ENCODE peak calls at places on chromosomes 13 and 19, in six cellular contexts. R is neuronal stem cell, B is H1, O is H9, P is mesenchymal stem cell, J is mesendoderm. A is an unnamed sample.

GRCh38 chr19:18475004-18475453 is 37.1 kb upstream of the ISYNA1 start:
- DNase-seq in O (no peak), J (no peak), R (no peak), B (no peak), P (no peak), A (no peak)

GRCh38 chr13:30049692-30050091 is 199.3 kb upstream of the UBL3 start:
- DNase-seq in J (no peak), B (no peak), O (no peak), P (peak; percentile 22), R (no peak), A (no peak)

GRCh38 chr19:43725468-43725867 is 9.6 kb downstream of the IRGC start:
- DNase-seq in P (no peak), B (no peak), O (no peak), R (no peak), J (no peak), A (no peak)

GRCh38 chr13:31119966-31120733 is 41.6 kb downstream of the HSPH1 start:
- DNase-seq in P (peak; percentile 21), J (peak; percentile 22), B (no peak), R (no peak), O (no peak), A (peak; percentile 11)

GRCh38 chr19:14434543-14435319 is 1.6 kb downstream of the PKN1 start:
- DNase-seq in R (no peak), B (no peak), J (no peak), P (peak; percentile 87), O (no peak), A (peak; percentile 72)

GRCh38 chr13:24203726-24204295 is 43.3 kb downstream of the SPATA13 start:
- DNase-seq in O (no peak), P (peak; percentile 44), B (no peak), R (no peak), J (no peak), A (peak; percentile 50)

GRCh38 chr13:101331731-101332130 is 84.6 kb downstream of the NALCN start:
- DNase-seq in O (no peak), R (no peak), B (no peak), J (no peak), P (no peak), A (no peak)

GRCh38 chr13:23609414-23610186 is 39.4 kb downstream of the TNFRSF19 start:
- DNase-seq in J (no peak), P (peak; percentile 22), O (no peak), B (no peak), R (no peak), A (peak; percentile 77)

GRCh38 chr19:18194554-18195238 is 1.7 kb downstream of the MPV17L2 start:
- DNase-seq in O (peak; percentile 77), J (peak; percentile 61), P (peak; percentile 24), R (no peak), B (no peak), A (peak; percentile 34)

GRCh38 chr13:74555291-74556001 is 421.2 kb upstream of the KLF12 start:
- DNase-seq in P (no peak), B (no peak), R (no peak), O (no peak), J (no peak), A (no peak)

GRCh38 chr13:44273991-44274810 is 99.4 kb upstream of the SERP2 start:
- DNase-seq in J (no peak), B (no peak), P (peak; percentile 67), O (no peak), R (no peak), A (peak; percentile 77)

GRCh38 chr13:39415403-39415802 is 187.6 kb downstream of the LHFPL6 start:
- DNase-seq in O (peak; percentile 50), J (peak; percentile 57), P (peak; percentile 32), B (no peak), R (no peak), A (peak; percentile 43)

GRCh38 chr19:47587295-47587694 is 14.3 kb upstream of the ZNF541 start:
- DNase-seq in J (peak; percentile 60), O (no peak), P (no peak), B (no peak), R (no peak), A (peak; percentile 51)

GRCh38 chr13:109974354-109974753 is 188.0 kb upstream of the IRS2 start:
- DNase-seq in P (peak; percentile 13), O (no peak), B (no peak), R (no peak), J (no peak), A (peak; percentile 69)

GRCh38 chr13:91097269-91097668 is 250.2 kb upstream of the MIR17HG start:
- DNase-seq in R (no peak), B (no peak), P (no peak), J (no peak), O (no peak), A (no peak)

DNA sequence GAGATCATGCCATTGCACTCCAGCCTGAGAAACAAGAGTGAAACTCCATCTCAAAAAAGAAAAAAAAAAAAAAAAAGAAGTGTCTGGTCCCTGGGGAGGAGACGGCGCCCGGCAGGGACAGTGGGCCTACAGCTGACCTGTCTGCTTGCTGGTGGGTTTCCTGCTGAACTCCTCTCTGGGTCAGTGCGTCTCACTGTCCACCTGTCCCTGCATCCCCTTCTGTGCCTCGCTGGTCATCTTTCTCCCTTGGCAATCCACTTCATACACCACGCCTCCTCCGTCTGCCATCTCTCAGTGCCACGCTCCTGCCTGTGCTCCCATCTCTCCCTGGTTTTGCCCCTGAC is 63.4 kb downstream of the ACSBG2 start:
- DNase-seq in R (no peak), P (no peak), B (no peak), J (no peak), O (no peak), A (no peak)
- H2BK120ac ChIP-seq in R (peak overlapping the region; percentile 91), P (no peak overlapping the region), B (no peak overlapping the region), J (no peak overlapping the region), O (no peak overlapping the region), A (no peak overlapping the region)

DNA sequence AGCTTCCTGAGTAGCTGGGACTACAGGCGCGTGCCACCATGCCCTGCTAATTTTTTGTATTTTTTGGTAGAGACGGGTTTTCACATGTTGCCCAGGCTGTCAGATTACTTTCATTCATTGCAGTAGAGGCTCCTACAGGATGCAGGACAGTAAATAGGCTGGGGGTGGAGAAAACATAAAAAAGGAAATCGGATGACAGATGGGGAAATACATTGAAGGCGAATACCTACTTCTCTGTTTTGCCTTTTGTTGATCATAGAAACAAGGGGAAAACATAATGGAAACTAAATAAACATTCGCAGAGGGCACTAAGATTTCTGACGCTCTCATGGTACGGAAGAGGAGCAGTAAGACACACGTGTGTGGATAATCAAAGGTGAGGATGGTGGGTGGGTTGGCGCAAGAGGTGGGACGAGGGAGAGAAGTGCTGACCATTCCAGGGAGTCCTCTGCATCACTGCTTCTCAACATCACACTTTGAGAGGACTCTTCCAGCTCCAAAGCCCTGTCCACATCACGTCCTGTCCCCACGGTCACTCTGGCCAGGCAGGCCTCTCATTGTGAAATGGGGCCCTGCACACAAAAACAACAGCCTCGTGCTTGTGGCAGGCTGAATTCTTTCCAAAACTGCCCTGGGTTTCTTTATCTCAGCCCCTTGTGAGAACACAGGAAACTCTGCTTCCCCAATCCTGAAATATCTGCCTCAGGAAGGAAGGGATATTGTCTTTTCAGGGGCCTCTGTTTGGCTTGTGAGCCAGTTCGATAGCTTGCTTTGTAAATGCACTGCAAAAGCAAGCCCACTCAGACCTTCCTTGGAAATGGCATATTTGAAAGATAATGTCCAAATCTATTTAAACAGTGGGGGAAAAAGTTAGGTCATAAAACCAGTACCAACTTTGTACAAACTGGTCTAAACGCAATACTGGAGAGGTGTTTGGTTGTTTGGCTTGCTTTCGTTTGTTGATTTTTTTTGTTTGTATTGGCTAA is 188.5 kb downstream of the FOXO1 start:
- DNase-seq in J (peak; percentile 40), O (no peak), P (peak; percentile 1), R (no peak), B (no peak), A (no peak)
- H2BK120ac ChIP-seq in J (no peak overlapping the region), O (no peak overlapping the region), P (no peak overlapping the region), R (no peak overlapping the region), B (no peak overlapping the region), A (no peak overlapping the region)

GRCh38 chr13:64029343-64030093 is 2613.9 kb upstream of the PCDH20 start:
- DNase-seq in P (no peak), J (no peak), B (no peak), O (no peak), R (no peak), A (no peak)
- H2BK120ac ChIP-seq in P (no peak overlapping the region), J (no peak overlapping the region), B (no peak overlapping the region), O (no peak overlapping the region), R (no peak overlapping the region), A (no peak overlapping the region)

GRCh38 chr19:49664171-49665070 is 1.2 kb downstream of the IRF3 start:
- DNase-seq in P (peak; percentile 88), O (peak; percentile 96), R (peak; percentile 83), B (peak; percentile 82), J (peak; percentile 92), A (peak; percentile 67)
- H2BK120ac ChIP-seq in P (no peak overlapping the region), O (no peak overlapping the region), R (no peak overlapping the region), B (no peak overlapping the region), J (no peak overlapping the region), A (peak overlapping the region; percentile 6)

DNA sequence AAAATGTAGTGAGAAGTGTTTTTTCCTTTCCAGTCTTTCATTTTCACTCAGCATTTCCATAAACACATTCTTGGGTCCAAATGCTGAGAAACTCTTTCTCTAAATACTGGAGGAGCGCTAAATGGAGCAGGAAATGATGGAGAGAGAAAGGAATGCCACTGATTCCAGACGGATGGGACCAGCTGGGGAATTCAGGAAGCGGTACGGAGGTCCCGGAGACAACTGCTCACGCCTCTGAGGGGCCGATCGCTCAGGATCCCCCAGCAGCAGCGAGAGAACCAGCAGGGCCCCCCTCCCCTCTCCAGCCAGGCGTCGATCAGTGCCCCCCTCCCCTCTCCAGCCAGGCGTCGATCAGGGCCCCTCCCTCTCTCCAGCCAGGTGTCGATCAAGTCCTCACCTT is 13.2 kb downstream of the RASA3 start:
- DNase-seq in O (peak; percentile 94), B (no peak), J (peak; percentile 98), R (no peak), P (peak; percentile 99), A (peak; percentile 95)
- H2BK120ac ChIP-seq in O (no peak overlapping the region), B (no peak overlapping the region), J (no peak overlapping the region), R (no peak overlapping the region), P (peak overlapping the region; percentile 99), A (peak overlapping the region; percentile 98)

GRCh38 chr19:29773141-29773540 is 38.6 kb upstream of the CCNE1 start:
- DNase-seq in P (no peak), B (no peak), J (no peak), O (no peak), R (no peak), A (no peak)
- H2BK120ac ChIP-seq in P (no peak overlapping the region), B (no peak overlapping the region), J (no peak overlapping the region), O (no peak overlapping the region), R (no peak overlapping the region), A (no peak overlapping the region)

DNA sequence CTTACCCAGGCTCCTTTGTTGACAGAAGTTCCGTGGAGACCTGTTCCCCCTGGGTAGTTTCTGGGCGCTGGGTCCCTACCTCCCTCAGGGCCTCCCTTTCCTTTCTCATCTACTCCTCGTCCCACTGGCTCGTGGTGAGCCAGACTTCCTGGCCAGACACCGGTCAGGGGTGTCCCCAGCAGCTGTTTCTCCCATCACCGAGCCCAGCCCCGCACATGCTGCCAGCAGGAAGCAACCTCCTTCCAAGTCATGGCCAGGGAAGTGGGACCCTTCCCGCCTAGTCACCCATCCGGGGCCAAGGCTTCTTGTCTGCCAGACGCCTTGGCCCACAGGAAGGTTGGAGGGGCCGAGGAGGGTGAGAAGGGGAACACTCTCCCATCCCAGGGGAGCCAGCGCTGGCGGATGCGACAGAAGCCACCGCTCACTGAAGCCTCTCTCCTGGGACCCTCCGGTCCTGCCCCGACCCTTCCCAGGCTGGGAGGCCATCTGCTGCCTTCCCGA is 5.7 kb downstream of the PAK4 start:
- DNase-seq in P (no peak), B (no peak), R (no peak), O (no peak), J (no peak), A (peak; percentile 35)
- H2BK120ac ChIP-seq in P (no peak overlapping the region), B (no peak overlapping the region), R (no peak overlapping the region), O (no peak overlapping the region), J (no peak overlapping the region), A (no peak overlapping the region)

A was measured in IMR-90.